ENCODE peak calls at places on chromosomes 12 and 14, in five cellular contexts. One of them, this sample, is unnamed.

GRCh38 chr12:25276199-25276937 is 25.6 kb upstream of the KRAS start:
- DNase-seq in fibroblast of lung: peak
- DNase-seq in neural crest cell: no peak
- DNase-seq in H9: no peak
- DNase-seq in fibroblast of pulmonary artery: peak
- DNase-seq in this sample: peak

GRCh38 chr12:48199784-48200198 is 3.3 kb downstream of the OR10AD1 start:
- DNase-seq in fibroblast of lung: no peak
- DNase-seq in neural crest cell: no peak
- DNase-seq in H9: no peak
- DNase-seq in fibroblast of pulmonary artery: peak
- DNase-seq in this sample: no peak

GRCh38 chr12:662541-663292 is 528 bp downstream of the NINJ2 start:
- DNase-seq in neural crest cell: no peak
- DNase-seq in fibroblast of pulmonary artery: peak
- DNase-seq in H9: no peak
- DNase-seq in fibroblast of lung: peak
- DNase-seq in this sample: peak

GRCh38 chr12:6538420-6539275 is 4.3 kb downstream of the GAPDH start:
- DNase-seq in fibroblast of lung: peak
- DNase-seq in neural crest cell: no peak
- DNase-seq in fibroblast of pulmonary artery: no peak
- DNase-seq in H9: peak
- DNase-seq in this sample: no peak

GRCh38 chr12:99984271-99985128 is at the start of gene ANKS1B:
- DNase-seq in fibroblast of pulmonary artery: peak
- DNase-seq in fibroblast of lung: peak
- DNase-seq in H9: peak
- DNase-seq in neural crest cell: peak
- DNase-seq in this sample: peak

GRCh38 chr12:58378038-58378437 is 436.7 kb downstream of the ATP23 start:
- DNase-seq in fibroblast of lung: peak
- DNase-seq in H9: no peak
- DNase-seq in fibroblast of pulmonary artery: peak
- DNase-seq in neural crest cell: no peak
- DNase-seq in this sample: no peak

GRCh38 chr12:122867701-122868461 is 28.0 kb downstream of the VPS37B start:
- DNase-seq in neural crest cell: no peak
- DNase-seq in H9: peak
- DNase-seq in fibroblast of pulmonary artery: no peak
- DNase-seq in fibroblast of lung: no peak
- DNase-seq in this sample: no peak

GRCh38 chr14:73287071-73287470 is 49.8 kb downstream of the PAPLN start:
- DNase-seq in fibroblast of lung: no peak
- DNase-seq in fibroblast of pulmonary artery: no peak
- DNase-seq in neural crest cell: no peak
- DNase-seq in H9: no peak
- DNase-seq in this sample: no peak

GRCh38 chr14:79749051-79749450 is 462.3 kb downstream of the DIO2 start:
- DNase-seq in fibroblast of lung: no peak
- DNase-seq in neural crest cell: no peak
- DNase-seq in H9: no peak
- DNase-seq in fibroblast of pulmonary artery: no peak
- DNase-seq in this sample: no peak

GRCh38 chr12:103548622-103549601 is 38.2 kb upstream of the STAB2 start:
- DNase-seq in neural crest cell: peak
- DNase-seq in fibroblast of lung: peak
- DNase-seq in fibroblast of pulmonary artery: peak
- DNase-seq in H9: peak
- DNase-seq in this sample: peak

GRCh38 chr12:46664771-46665287 is 161.0 kb downstream of the SLC38A4 start:
- DNase-seq in H9: no peak
- DNase-seq in neural crest cell: no peak
- DNase-seq in fibroblast of pulmonary artery: peak
- DNase-seq in fibroblast of lung: peak
- DNase-seq in this sample: peak

GRCh38 chr12:13631873-13632272 is 349.5 kb downstream of the GRIN2B start:
- DNase-seq in fibroblast of pulmonary artery: no peak
- DNase-seq in neural crest cell: no peak
- DNase-seq in fibroblast of lung: no peak
- DNase-seq in H9: no peak
- DNase-seq in this sample: no peak

GRCh38 chr12:25957898-25958253 is 606 bp upstream of the RASSF8 start:
- DNase-seq in fibroblast of lung: peak
- DNase-seq in neural crest cell: no peak
- DNase-seq in H9: no peak
- DNase-seq in fibroblast of pulmonary artery: peak
- DNase-seq in this sample: peak

GRCh38 chr12:131222271-131223139 is 268.8 kb downstream of the ADGRD1 start:
- DNase-seq in neural crest cell: no peak
- DNase-seq in fibroblast of lung: no peak
- DNase-seq in H9: peak
- DNase-seq in fibroblast of pulmonary artery: no peak
- DNase-seq in this sample: no peak

GRCh38 chr12:47946413-47947107 is 16.8 kb upstream of the TMEM106C start:
- DNase-seq in H9: no peak
- DNase-seq in fibroblast of pulmonary artery: peak
- DNase-seq in fibroblast of lung: no peak
- DNase-seq in neural crest cell: no peak
- DNase-seq in this sample: no peak

GRCh38 chr12:27330846-27331245 is 1.8 kb upstream of the BMAL2 start:
- DNase-seq in neural crest cell: no peak
- DNase-seq in H9: no peak
- DNase-seq in fibroblast of lung: peak
- DNase-seq in fibroblast of pulmonary artery: peak
- DNase-seq in this sample: no peak

GRCh38 chr12:123150273-123150803 is 552 bp downstream of the PITPNM2 start:
- DNase-seq in H9: no peak
- DNase-seq in fibroblast of pulmonary artery: no peak
- DNase-seq in fibroblast of lung: no peak
- DNase-seq in neural crest cell: peak
- DNase-seq in this sample: no peak

GRCh38 chr12:55700255-55701018 is 7.3 kb downstream of the ITGA7 start:
- DNase-seq in fibroblast of pulmonary artery: no peak
- DNase-seq in H9: no peak
- DNase-seq in neural crest cell: no peak
- DNase-seq in fibroblast of lung: no peak
- DNase-seq in this sample: no peak

GRCh38 chr12:55703976-55704761 is 3.5 kb downstream of the ITGA7 start:
- DNase-seq in fibroblast of pulmonary artery: no peak
- DNase-seq in fibroblast of lung: peak
- DNase-seq in H9: no peak
- DNase-seq in neural crest cell: no peak
- DNase-seq in this sample: no peak

GRCh38 chr12:55703288-55703687 is 4.4 kb downstream of the ITGA7 start:
- DNase-seq in H9: no peak
- DNase-seq in neural crest cell: no peak
- DNase-seq in fibroblast of lung: no peak
- DNase-seq in fibroblast of pulmonary artery: no peak
- DNase-seq in this sample: no peak

GRCh38 chr12:55704824-55705780 is 2.6 kb downstream of the ITGA7 start:
- DNase-seq in H9: no peak
- DNase-seq in fibroblast of pulmonary artery: no peak
- DNase-seq in fibroblast of lung: no peak
- DNase-seq in neural crest cell: no peak
- DNase-seq in this sample: no peak

DNA sequence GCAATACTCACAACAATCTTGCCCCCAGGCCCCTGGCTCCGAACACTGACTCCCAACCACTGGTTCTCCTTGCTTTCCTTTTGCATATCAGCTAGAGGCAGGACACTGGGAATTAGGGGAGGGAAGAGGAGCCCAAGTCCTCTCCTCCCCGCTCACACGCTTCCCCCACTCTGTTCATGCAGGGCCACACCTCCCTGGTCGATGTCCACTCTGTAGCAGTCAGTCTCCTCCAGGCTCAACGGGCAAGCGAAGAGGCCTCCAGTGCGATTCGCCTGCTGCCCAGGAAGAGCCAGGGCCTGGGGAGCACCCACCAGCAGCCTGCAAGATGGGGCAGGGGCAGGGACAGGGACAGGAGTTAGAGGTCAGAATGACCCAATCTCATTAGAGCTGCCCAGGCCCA is 4.8 kb downstream of the ITGA7 start:
- DNase-seq in fibroblast of pulmonary artery: no peak
- DNase-seq in H9: no peak
- DNase-seq in fibroblast of lung: no peak
- DNase-seq in neural crest cell: no peak
- DNase-seq in this sample: no peak
- TF ChIP-seq CTCF in fibroblast of pulmonary artery: no peak
- TF ChIP-seq CTCF in H9: no peak
- TF ChIP-seq CTCF in fibroblast of lung: no peak
- TF ChIP-seq CTCF in neural crest cell: no peak
- TF ChIP-seq CTCF in this sample: no peak

GRCh38 chr14:105711058-105711620 is 184.8 kb downstream of the TMEM121 start:
- DNase-seq in H9: no peak
- DNase-seq in neural crest cell: no peak
- DNase-seq in fibroblast of lung: no peak
- DNase-seq in fibroblast of pulmonary artery: no peak
- DNase-seq in this sample: no peak

GRCh38 chr14:105709281-105710118 is 183.1 kb downstream of the TMEM121 start:
- DNase-seq in fibroblast of pulmonary artery: no peak
- DNase-seq in H9: no peak
- DNase-seq in neural crest cell: no peak
- DNase-seq in fibroblast of lung: no peak
- DNase-seq in this sample: no peak

GRCh38 chr14:105711841-105712460 is 185.6 kb downstream of the TMEM121 start:
- DNase-seq in fibroblast of pulmonary artery: no peak
- DNase-seq in neural crest cell: no peak
- DNase-seq in H9: no peak
- DNase-seq in fibroblast of lung: no peak
- DNase-seq in this sample: no peak

DNA sequence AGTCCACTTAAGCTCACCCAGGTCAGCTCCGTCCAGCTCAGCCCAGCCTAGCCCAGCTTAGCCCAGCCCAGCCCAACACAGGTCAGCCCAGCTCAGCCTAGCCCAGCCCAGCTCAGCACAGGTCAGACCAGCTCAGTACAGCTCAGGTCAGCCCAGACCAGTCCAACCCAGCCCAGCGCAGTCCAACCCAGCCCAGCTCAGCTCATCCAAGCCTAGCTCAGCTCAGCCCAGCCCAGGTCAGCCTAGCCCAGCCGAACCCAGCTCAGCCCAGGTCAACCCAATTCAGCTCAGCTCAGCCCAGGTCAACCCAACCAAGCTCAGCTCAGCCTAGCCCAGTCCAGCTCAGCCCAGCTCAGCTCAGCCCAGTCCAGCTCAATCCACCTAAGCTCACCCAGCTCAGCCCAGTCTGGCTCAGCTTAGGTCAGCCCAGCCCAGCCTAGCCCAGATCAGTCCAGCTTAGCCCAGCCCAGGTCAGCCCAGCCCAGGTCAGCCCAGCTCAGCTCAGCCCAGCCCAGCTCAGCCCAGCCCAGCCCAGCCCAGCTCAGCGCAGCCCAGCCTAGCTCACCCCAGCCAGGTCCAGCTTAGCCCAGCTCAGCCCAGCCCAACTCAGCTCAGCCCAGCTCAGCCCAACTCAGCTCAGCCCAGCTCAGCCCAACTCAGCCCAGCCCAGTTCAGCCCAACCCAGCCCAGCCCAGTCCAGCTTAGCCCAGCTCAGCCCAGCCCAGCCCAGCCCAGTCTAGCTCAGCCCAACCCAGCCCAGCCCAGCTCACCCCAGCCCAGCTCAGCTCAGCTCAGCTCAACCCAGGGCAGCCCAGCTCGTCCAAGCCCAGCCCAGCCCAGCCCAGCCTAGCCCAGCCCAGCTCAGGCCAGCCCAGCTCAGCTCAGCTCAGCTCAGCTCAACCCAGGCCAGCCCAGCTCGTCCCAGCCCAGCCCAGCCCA is 184.0 kb downstream of the TMEM121 start:
- DNase-seq in neural crest cell: no peak
- DNase-seq in fibroblast of lung: no peak
- DNase-seq in H9: no peak
- DNase-seq in fibroblast of pulmonary artery: no peak
- DNase-seq in this sample: no peak
- TF ChIP-seq CTCF in neural crest cell: no peak
- TF ChIP-seq CTCF in fibroblast of lung: no peak
- TF ChIP-seq CTCF in H9: no peak
- TF ChIP-seq CTCF in fibroblast of pulmonary artery: no peak
- TF ChIP-seq CTCF in this sample: no peak

DNA sequence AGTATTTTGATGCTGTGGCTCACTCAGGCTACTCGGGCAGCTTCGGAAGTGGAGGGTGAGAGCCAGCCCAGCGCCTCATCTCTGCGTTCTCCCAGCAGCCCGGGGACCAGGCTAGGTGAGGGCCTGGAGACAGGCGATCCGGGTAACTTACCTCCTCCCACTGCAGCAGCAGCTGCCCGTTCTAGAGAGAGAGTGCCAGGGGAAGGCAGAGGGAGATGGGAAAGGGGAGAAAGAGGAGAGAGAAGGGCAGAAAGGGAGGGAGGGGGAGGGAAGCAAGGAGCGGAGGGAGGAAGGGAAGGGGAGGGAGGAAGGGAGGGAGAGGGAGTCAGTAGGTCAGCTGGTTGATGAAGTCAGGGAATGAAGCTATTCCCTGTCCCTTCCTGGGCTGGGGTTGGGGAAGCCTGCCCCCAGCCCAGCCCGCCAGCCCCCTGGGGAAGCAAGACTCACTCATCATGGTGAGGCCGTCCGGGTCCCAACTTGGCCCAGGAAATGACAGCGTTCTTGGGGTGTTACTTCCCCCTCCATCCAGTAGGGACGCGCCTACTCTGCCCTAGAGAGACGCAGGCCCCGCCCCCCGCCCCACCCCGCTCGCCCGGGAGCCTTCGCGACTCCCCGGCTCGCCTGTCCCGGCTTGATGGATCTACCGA is at the start of gene IFI27L2:
- DNase-seq in fibroblast of lung: peak
- DNase-seq in neural crest cell: peak
- DNase-seq in H9: peak
- DNase-seq in fibroblast of pulmonary artery: peak
- DNase-seq in this sample: peak
- TF ChIP-seq CTCF in fibroblast of lung: peak
- TF ChIP-seq CTCF in neural crest cell: peak
- TF ChIP-seq CTCF in H9: peak
- TF ChIP-seq CTCF in fibroblast of pulmonary artery: no peak
- TF ChIP-seq CTCF in this sample: peak

GRCh38 chr12:4566474-4566873 is 4.5 kb downstream of the DYRK4 start:
- DNase-seq in neural crest cell: no peak
- DNase-seq in fibroblast of lung: no peak
- DNase-seq in fibroblast of pulmonary artery: no peak
- DNase-seq in H9: no peak
- DNase-seq in this sample: no peak

GRCh38 chr12:4563336-4563735 is 1.3 kb downstream of the DYRK4 start:
- DNase-seq in fibroblast of lung: no peak
- DNase-seq in fibroblast of pulmonary artery: no peak
- DNase-seq in H9: no peak
- DNase-seq in neural crest cell: no peak
- DNase-seq in this sample: peak

GRCh38 chr12:4562034-4562657 is at the start of gene DYRK4:
- DNase-seq in neural crest cell: peak
- DNase-seq in fibroblast of lung: peak
- DNase-seq in H9: peak
- DNase-seq in fibroblast of pulmonary artery: peak
- DNase-seq in this sample: peak

GRCh38 chr12:4567073-4567881 is 5.3 kb downstream of the DYRK4 start:
- DNase-seq in H9: no peak
- DNase-seq in neural crest cell: no peak
- DNase-seq in fibroblast of lung: no peak
- DNase-seq in fibroblast of pulmonary artery: no peak
- DNase-seq in this sample: no peak

GRCh38 chr12:4564819-4565218 is 2.8 kb downstream of the DYRK4 start:
- DNase-seq in fibroblast of pulmonary artery: no peak
- DNase-seq in fibroblast of lung: no peak
- DNase-seq in neural crest cell: no peak
- DNase-seq in H9: no peak
- DNase-seq in this sample: no peak
- TF ChIP-seq CTCF in fibroblast of pulmonary artery: no peak
- TF ChIP-seq CTCF in fibroblast of lung: no peak
- TF ChIP-seq CTCF in neural crest cell: no peak
- TF ChIP-seq CTCF in H9: no peak
- TF ChIP-seq CTCF in this sample: no peak